ENCODE peak calls at places on chromosome 19, in four cellular contexts. N, P, Q and M are unnamed samples.

GRCh38 chr19:55258476-55258827 is 365 bp downstream of the PPP6R1 start:
- DNase-seq in Q (no peak), N (no peak), P (no peak), M (no peak)

GRCh38 chr19:31114585-31114984 is 234.7 kb downstream of the TSHZ3 start:
- DNase-seq in Q (no peak), P (no peak), N (no peak), M (no peak)

GRCh38 chr19:35040474-35040825 is 1.1 kb upstream of the HPN start:
- DNase-seq in Q (no peak), P (no peak), N (no peak), M (no peak)

GRCh38 chr19:43798546-43799409 is 3.5 kb downstream of the LYPD5 start:
- DNase-seq in Q (peak; percentile 27), N (peak; percentile 16), P (no peak), M (peak; percentile 64)

GRCh38 chr19:14198384-14199376 is 7.3 kb downstream of the ADGRL1 start:
- DNase-seq in P (no peak), Q (no peak), N (no peak), M (no peak)

GRCh38 chr19:42409477-42409876 is 17.7 kb downstream of the LIPE start:
- DNase-seq in Q (no peak), N (no peak), P (no peak), M (no peak)

GRCh38 chr19:39083983-39084731 is at the start of gene ACP7:
- DNase-seq in Q (peak; percentile 18), N (no peak), P (no peak), M (peak; percentile 67)

GRCh38 chr19:47540748-47541147 is 25.9 kb upstream of the NAPA start:
- DNase-seq in N (peak; percentile 37), P (no peak), Q (peak; percentile 31), M (no peak)

GRCh38 chr19:48975947-48976847 is 11.1 kb downstream of the FTL start:
- DNase-seq in P (no peak), N (no peak), Q (no peak), M (peak; percentile 40)